ENCODE peak calls at places on chromosomes 4 and X, in seven cellular contexts. E is tibial artery, R is fibroblast of lung, P is IMR-90, M is left ventricle myocardium inferior, O is AG04450, C is tibial nerve. T is an unnamed sample.

GRCh38 chr4:180953572-180953971 is 1289.6 kb upstream of the TENM3 start:
- DNase-seq in R (no peak), P (peak; percentile 4), C (no peak), E (no peak), M (no peak), O (no peak), T (no peak)

GRCh38 chrX:45850775-45851433 is 650.2 kb upstream of the DIPK2B start:
- DNase-seq in C (no peak), E (no peak), M (no peak), R (peak; percentile 44), P (peak; percentile 28), O (no peak), T (peak; percentile 37)

GRCh38 chr4:2871466-2871865 is 27.8 kb downstream of the ADD1 start:
- DNase-seq in O (no peak), R (no peak), P (no peak), M (no peak), C (no peak), E (no peak), T (no peak)

GRCh38 chr4:134024251-134024650 is 177.3 kb downstream of the PABPC4L start:
- DNase-seq in C (no peak), M (no peak), R (peak; percentile 6), E (no peak), O (no peak), P (no peak), T (no peak)

GRCh38 chr4:94571301-94571700 is 119.6 kb downstream of the PDLIM5 start:
- DNase-seq in R (no peak), O (no peak), P (no peak), M (no peak), E (no peak), C (no peak), T (no peak)

GRCh38 chrX:10828640-10829039 is 208.3 kb upstream of the MID1 start:
- DNase-seq in E (no peak), M (no peak), P (no peak), C (no peak), R (no peak), O (no peak), T (no peak)

GRCh38 chr4:42331914-42332368 is 65.3 kb upstream of the SHISA3 start:
- DNase-seq in R (peak; percentile 81), O (no peak), E (no peak), P (peak; percentile 56), C (peak; percentile 39), M (peak; percentile 56), T (no peak)

GRCh38 chr4:148126825-148127224 is 315.4 kb downstream of the NR3C2 start:
- DNase-seq in R (peak; percentile 31), O (no peak), M (no peak), P (peak; percentile 57), C (no peak), E (no peak), T (no peak)

GRCh38 chrX:47619486-47620302 is at the start of gene SYN1:
- DNase-seq in O (peak; percentile 42), R (peak; percentile 79), M (peak; percentile 81), P (peak; percentile 74), C (peak; percentile 51), E (peak; percentile 80), T (peak; percentile 69)

GRCh38 chrX:39261446-39262147 is 460.3 kb downstream of the MID1IP1 start:
- DNase-seq in O (no peak), M (no peak), P (no peak), E (no peak), R (peak; percentile 25), C (no peak), T (no peak)

GRCh38 chr4:141027421-141027820 is 105.8 kb downstream of the RNF150 start:
- DNase-seq in C (no peak), E (no peak), M (no peak), P (peak; percentile 45), O (no peak), R (peak; percentile 37), T (no peak)

GRCh38 chr4:14871676-14872430 is 130.4 kb upstream of the CPEB2 start:
- DNase-seq in P (no peak), R (no peak), M (no peak), O (no peak), E (no peak), C (no peak), T (no peak)

GRCh38 chrX:139559383-139560042 is 29.0 kb downstream of the F9 start:
- DNase-seq in C (no peak), R (peak; percentile 62), M (no peak), P (peak; percentile 43), E (no peak), O (peak; percentile 1), T (peak; percentile 17)

GRCh38 chr4:149102765-149103164 is 660.6 kb upstream of the NR3C2 start:
- DNase-seq in R (no peak), E (no peak), O (no peak), P (no peak), C (no peak), M (no peak), T (no peak)

GRCh38 chrX:38917954-38918353 is 116.7 kb downstream of the MID1IP1 start:
- DNase-seq in P (no peak), C (no peak), O (no peak), M (no peak), R (no peak), E (no peak), T (no peak)

GRCh38 chrX:30971761-30972603 is 82.9 kb upstream of the TAB3 start:
- DNase-seq in C (no peak), P (peak; percentile 45), M (no peak), R (peak; percentile 43), O (peak; percentile 16), E (no peak), T (no peak)

GRCh38 chrX:10156199-10157031 is at the start of gene CLCN4:
- DNase-seq in P (no peak), R (peak; percentile 25), M (peak; percentile 63), O (no peak), C (no peak), E (peak; percentile 74), T (no peak)

GRCh38 chr4:13092702-13093101 is 391.4 kb downstream of the RAB28 start:
- DNase-seq in C (no peak), E (no peak), M (no peak), O (no peak), P (no peak), R (peak; percentile 3), T (peak; percentile 23)

GRCh38 chr4:131609039-131609438 is 1540.1 kb upstream of the PCDH10 start:
- DNase-seq in E (no peak), O (no peak), P (no peak), C (no peak), M (no peak), R (peak; percentile 9), T (no peak)

GRCh38 chrX:132965461-132965860 is 7.0 kb upstream of the HS6ST2 start:
- DNase-seq in C (no peak), O (no peak), P (no peak), E (no peak), M (no peak), R (no peak), T (no peak)

GRCh38 chr4:47010347-47011188 is 17.2 kb upstream of the GABRA4 start:
- DNase-seq in O (no peak), P (no peak), C (no peak), R (no peak), M (no peak), E (no peak), T (no peak)

GRCh38 chr4:73589887-73590801 is 30.1 kb downstream of the RASSF6 start:
- DNase-seq in P (no peak), R (no peak), C (no peak), O (no peak), M (no peak), E (no peak), T (no peak)

GRCh38 chr4:84681488-84682274 is 98.8 kb downstream of the CDS1 start:
- DNase-seq in E (no peak), M (no peak), C (no peak), P (peak; percentile 82), O (peak; percentile 56), R (peak; percentile 74), T (no peak)

DNA sequence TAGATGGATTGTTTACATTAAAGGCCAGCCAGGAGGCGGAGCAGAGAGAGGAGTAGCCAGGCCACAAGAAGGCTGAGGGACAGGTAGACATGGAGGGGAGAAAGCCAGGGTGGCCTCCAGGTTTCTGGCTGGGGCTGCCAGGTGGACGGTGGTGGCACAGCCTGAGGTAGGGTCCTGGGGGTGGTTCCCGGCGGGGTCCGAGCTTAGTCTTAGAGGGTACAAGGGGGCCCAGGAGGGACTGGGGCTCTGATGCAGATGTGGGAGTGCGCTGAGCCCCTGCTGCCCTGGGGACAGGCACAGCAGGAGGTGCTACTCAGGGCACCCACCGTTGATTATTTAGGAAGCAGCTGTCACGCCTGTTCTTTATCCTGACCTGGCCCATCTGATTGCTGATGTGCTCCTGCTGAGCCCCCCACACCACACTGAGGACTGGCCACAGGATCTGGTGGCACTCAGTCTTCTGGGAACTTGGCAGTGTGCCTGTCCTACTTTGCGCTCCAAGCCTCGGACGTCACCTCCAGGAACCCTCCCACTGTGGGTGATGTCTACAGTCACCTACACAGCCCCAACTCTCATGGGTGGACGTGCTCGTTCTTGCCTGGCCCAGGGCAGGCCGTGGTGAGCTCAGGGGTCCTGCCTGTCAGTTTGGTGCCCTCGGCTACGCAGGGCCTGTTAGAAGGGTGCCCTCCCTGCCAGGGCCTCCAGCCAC is 11.9 kb downstream of the WFS1 start:
- DNase-seq in M (peak; percentile 69), E (peak; percentile 92), P (no peak), R (no peak), C (no peak), O (no peak), T (peak; percentile 47)
- H3K27ac ChIP-seq in M (peak overlapping the region; percentile 91), E (peak overlapping the region; percentile 84), P (no peak overlapping the region), R (no peak overlapping the region), C (peak overlapping the region; percentile 21), O (no peak overlapping the region), T (peak overlapping the region; percentile 93)

GRCh38 chr4:146274774-146275173 is 60.4 kb downstream of the REELD1 start:
- DNase-seq in E (no peak), O (no peak), C (no peak), M (no peak), R (no peak), P (no peak), T (no peak)
- TF ChIP-seq CTCF in E (no peak), O (no peak), C (no peak), M (no peak), R (no peak), P (no peak), T (no peak)

DNA sequence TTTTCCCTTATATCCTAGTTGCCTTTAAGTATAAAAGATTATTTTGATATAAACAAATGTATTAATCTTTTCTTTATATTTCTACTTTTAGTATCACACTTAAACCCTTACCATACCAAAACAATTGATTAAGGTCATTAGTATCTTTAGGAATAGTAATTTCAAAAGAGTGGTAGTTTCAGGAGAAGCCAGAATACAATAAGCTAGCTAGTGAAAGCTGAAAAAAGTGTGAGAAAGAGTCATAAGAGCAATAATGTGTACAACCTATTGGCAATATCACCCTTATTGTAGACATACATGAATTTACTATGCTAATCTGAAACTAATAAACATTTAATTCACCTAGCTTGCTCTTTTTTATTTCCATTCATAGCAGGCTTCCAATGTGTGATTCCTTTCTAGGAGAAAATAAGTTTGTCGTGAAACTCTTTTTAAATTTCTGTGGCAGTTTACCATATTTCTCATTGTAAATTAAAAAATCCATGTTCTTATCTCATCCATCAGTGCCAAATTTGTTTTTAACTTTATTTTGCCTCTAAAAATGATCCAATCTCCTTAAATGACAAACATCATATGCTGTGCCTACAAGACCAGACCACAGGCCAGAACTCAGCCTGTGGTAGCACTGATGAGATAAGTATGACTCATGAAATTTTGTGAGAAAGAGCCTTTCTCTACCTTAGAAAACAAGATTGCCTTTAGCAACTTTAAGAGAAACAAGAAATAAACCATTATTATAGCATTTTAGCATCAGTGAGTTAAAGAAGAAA is 8.1 kb downstream of the NEK1 start:
- DNase-seq in R (peak; percentile 73), P (peak; percentile 83), O (no peak), C (no peak), E (no peak), M (no peak), T (no peak)
- H3K27ac ChIP-seq in R (no peak overlapping the region), P (no peak overlapping the region), O (no peak overlapping the region), C (peak overlapping the region; percentile 3), E (peak overlapping the region; percentile 20), M (peak overlapping the region; percentile 31), T (no peak overlapping the region)

GRCh38 chrX:131675596-131676194 is 131.8 kb downstream of the OR13H1 start:
- DNase-seq in P (peak; percentile 1), E (no peak), O (no peak), M (no peak), R (peak; percentile 18), C (no peak), T (no peak)
- TF ChIP-seq CTCF in P (peak; percentile 38), E (no peak), O (peak; percentile 20), M (peak; percentile 31), R (peak; percentile 38), C (peak; percentile 25), T (no peak)

T was measured in uterus.